ENCODE peak calls at places on chromosomes 4 and X, in seven cellular contexts. R is foreskin fibroblast, G is right lobe of liver, P is GM06990, X is mammary epithelial cell, U is tibial artery, C is heart right ventricle. Q is an unnamed sample.

GRCh38 chr4:105145059-105145912 is 1.4 kb upstream of the TET2 start:
- DNase-seq in P (peak; percentile 64), C (no peak), R (peak; percentile 51), U (no peak), G (no peak), X (no peak), Q (no peak)

GRCh38 chr4:5878359-5878758 is 14.5 kb downstream of the CRMP1 start:
- DNase-seq in R (no peak), U (no peak), G (no peak), P (no peak), X (no peak), C (no peak), Q (no peak)

GRCh38 chr4:86220137-86220536 is 139.7 kb downstream of the MAPK10 start:
- DNase-seq in C (no peak), P (no peak), G (no peak), R (peak; percentile 52), U (no peak), X (no peak), Q (no peak)

GRCh38 chr4:101670897-101671296 is 119.6 kb upstream of the BANK1 start:
- DNase-seq in R (no peak), P (no peak), X (no peak), C (no peak), U (peak; percentile 65), G (no peak), Q (no peak)

GRCh38 chr4:118927976-118928375 is 39.3 kb downstream of the SYNPO2 start:
- DNase-seq in X (no peak), C (peak; percentile 38), G (no peak), U (peak; percentile 87), R (no peak), P (no peak), Q (no peak)

GRCh38 chr4:69977582-69977981 is 12.1 kb upstream of the CSN2 start:
- DNase-seq in R (no peak), X (no peak), G (no peak), U (no peak), P (no peak), C (no peak), Q (no peak)

GRCh38 chr4:165464813-165465381 is 86.1 kb downstream of the CPE start:
- DNase-seq in X (no peak), C (no peak), G (no peak), U (no peak), R (peak; percentile 70), P (no peak), Q (no peak)

GRCh38 chr4:173012608-173013007 is 156.0 kb upstream of the GALNT7 start:
- DNase-seq in U (no peak), R (no peak), C (no peak), G (no peak), X (no peak), P (no peak), Q (no peak)

DNA sequence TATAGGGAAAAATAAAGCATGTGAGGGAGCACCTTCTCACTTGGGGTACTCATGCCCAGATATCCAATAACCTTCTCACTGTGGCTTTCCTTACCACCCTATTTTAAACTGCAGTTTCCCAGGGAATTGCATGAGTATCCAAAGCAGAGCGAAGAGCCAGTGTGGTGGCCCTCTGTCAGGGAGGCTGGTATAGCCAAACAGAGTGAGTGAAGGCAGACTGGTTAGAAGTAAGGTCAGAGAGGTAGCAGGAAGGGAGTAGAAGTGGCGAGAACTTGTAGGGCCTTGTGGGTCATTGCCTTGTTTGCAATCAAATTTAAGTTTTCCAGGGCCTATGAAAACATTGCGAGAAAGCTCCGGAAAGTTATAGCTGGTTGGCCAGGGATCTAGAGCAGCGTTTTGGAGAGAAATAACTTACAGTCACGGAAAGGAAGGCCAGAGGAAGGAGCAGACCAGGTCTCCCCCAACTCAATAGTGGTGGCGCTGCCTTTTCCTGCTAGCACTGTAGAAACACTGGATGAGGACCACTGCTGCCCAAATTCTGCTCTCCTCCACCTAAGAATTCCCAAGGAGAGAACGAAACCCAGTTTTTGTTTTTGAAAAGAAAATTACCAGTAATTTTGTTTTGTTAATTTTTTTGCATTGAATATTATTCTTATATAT is 77.2 kb downstream of the PDLIM5 start:
- DNase-seq in X (no peak), U (no peak), P (no peak), R (no peak), G (no peak), C (no peak), Q (no peak)
- H3K4me3 ChIP-seq in X (no peak overlapping the region), U (no peak overlapping the region), P (no peak overlapping the region), R (no peak overlapping the region), G (no peak overlapping the region), C (no peak overlapping the region), Q (no peak overlapping the region)

GRCh38 chr4:75698162-75698962 is 25.2 kb upstream of the G3BP2 start:
- DNase-seq in P (peak; percentile 48), X (no peak), R (no peak), U (no peak), G (no peak), C (no peak), Q (peak; percentile 60)
- TF ChIP-seq CTCF in P (no peak), X (no peak), R (no peak), U (no peak), G (no peak), C (no peak), Q (no peak)

GRCh38 chrX:2463973-2464676 is 36.7 kb downstream of the DHRSX start:
- DNase-seq in U (no peak), X (no peak), P (peak; percentile 35), C (no peak), R (no peak), G (no peak), Q (no peak)
- H3K4me3 ChIP-seq in U (no peak overlapping the region), X (no peak overlapping the region), P (no peak overlapping the region), C (no peak overlapping the region), R (no peak overlapping the region), G (no peak overlapping the region), Q (no peak overlapping the region)

GRCh38 chr4:152705918-152706317 is 26.1 kb upstream of the TMEM154 start:
- DNase-seq in X (no peak), R (no peak), C (no peak), U (no peak), G (no peak), P (no peak), Q (no peak)
- TF ChIP-seq CTCF in X (no peak), R (no peak), C (no peak), U (no peak), G (no peak), P (peak; percentile 18), Q (no peak)

GRCh38 chr4:2817701-2818350 is 24.9 kb downstream of the SH3BP2 start:
- DNase-seq in C (peak; percentile 28), G (no peak), U (no peak), X (peak; percentile 38), P (no peak), R (peak; percentile 51), Q (no peak)

GRCh38 chr4:2818351-2818939 is 25.2 kb upstream of the ADD1 start:
- DNase-seq in G (no peak), C (peak; percentile 31), X (no peak), U (no peak), P (no peak), R (peak; percentile 35), Q (no peak)

GRCh38 chr4:2817136-2817535 is 24.3 kb downstream of the SH3BP2 start:
- DNase-seq in X (no peak), C (peak; percentile 14), U (no peak), R (no peak), P (no peak), G (no peak), Q (no peak)

GRCh38 chr4:2820216-2820982 is 23.2 kb upstream of the ADD1 start:
- DNase-seq in X (no peak), G (no peak), P (no peak), C (peak; percentile 6), U (no peak), R (no peak), Q (no peak)

GRCh38 chr4:2819244-2820215 is 24.1 kb upstream of the ADD1 start:
- DNase-seq in P (no peak), G (no peak), C (peak; percentile 4), X (no peak), U (no peak), R (no peak), Q (no peak)
- H3K4me3 ChIP-seq in P (no peak overlapping the region), G (no peak overlapping the region), C (no peak overlapping the region), X (peak overlapping the region; percentile 75), U (no peak overlapping the region), R (no peak overlapping the region), Q (no peak overlapping the region)

GRCh38 chr4:176191974-176192373 is 3.4 kb downstream of the SPATA4 start:
- DNase-seq in U (no peak), R (peak; percentile 64), X (no peak), G (no peak), P (no peak), C (no peak), Q (no peak)
- TF ChIP-seq CTCF in U (no peak), R (no peak), X (peak; percentile 3), G (no peak), P (peak; percentile 12), C (no peak), Q (peak; percentile 5)

GRCh38 chrX:10577863-10578262 is 42.5 kb downstream of the MID1 start:
- DNase-seq in X (no peak), R (no peak), G (no peak), P (no peak), C (no peak), U (no peak), Q (no peak)

GRCh38 chrX:10579018-10579752 is 41.2 kb downstream of the MID1 start:
- DNase-seq in P (no peak), G (no peak), U (no peak), X (peak; percentile 69), R (peak; percentile 74), C (no peak), Q (no peak)

GRCh38 chrX:10576777-10577444 is 43.5 kb downstream of the MID1 start:
- DNase-seq in G (no peak), P (no peak), X (no peak), U (no peak), C (peak; percentile 11), R (no peak), Q (no peak)

GRCh38 chrX:10582215-10582733 is 38.1 kb downstream of the MID1 start:
- DNase-seq in C (no peak), G (no peak), U (no peak), R (no peak), P (no peak), X (no peak), Q (no peak)

DNA sequence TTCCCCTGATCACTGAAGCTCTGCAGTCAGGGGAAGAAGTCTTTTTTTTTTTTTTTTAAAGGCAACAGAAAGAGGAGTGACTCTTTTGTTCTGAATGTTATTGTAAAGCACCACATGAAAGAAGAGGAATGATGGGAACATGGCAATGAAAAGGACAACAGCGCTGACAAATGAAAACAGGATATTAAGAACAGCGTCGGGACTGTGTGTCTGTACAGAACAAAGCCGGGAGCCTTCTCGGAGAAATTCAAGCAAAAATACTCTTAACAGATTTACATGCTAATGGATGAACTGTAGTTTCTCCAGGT is 40.7 kb downstream of the MID1 start:
- DNase-seq in P (no peak), G (no peak), X (no peak), U (no peak), R (peak; percentile 57), C (no peak), Q (no peak)
- H3K4me3 ChIP-seq in P (no peak overlapping the region), G (no peak overlapping the region), X (peak overlapping the region; percentile 42), U (no peak overlapping the region), R (no peak overlapping the region), C (no peak overlapping the region), Q (no peak overlapping the region)